ENCODE peak calls at places on chromosomes 1 and 21, in four cellular contexts. F is ovary, Y is heart left ventricle, B is spleen. E is an unnamed sample.

GRCh38 chr1:25645641-25646400 is 29.2 kb downstream of the MAN1C1 start:
- DNase-seq in B (no peak), F (no peak), Y (no peak), E (no peak)

GRCh38 chr1:87560961-87561360 is 232.3 kb downstream of the LMO4 start:
- DNase-seq in Y (no peak), F (no peak), B (no peak), E (no peak)

GRCh38 chr1:210231846-210232523 is 611 bp upstream of the SERTAD4 start:
- DNase-seq in Y (peak; percentile 38), B (no peak), F (peak; percentile 44), E (no peak)

GRCh38 chr1:233364695-233365539 is 37.4 kb downstream of the MAP3K21 start:
- DNase-seq in F (no peak), B (no peak), Y (no peak), E (no peak)

GRCh38 chr1:165631403-165632151 is 543 bp downstream of the MGST3 start:
- DNase-seq in Y (peak; percentile 51), F (peak; percentile 59), B (peak; percentile 91), E (peak; percentile 39)

GRCh38 chr1:1043411-1043810 is 23.5 kb downstream of the AGRN start:
- DNase-seq in F (no peak), B (no peak), Y (no peak), E (no peak)

GRCh38 chr1:202656951-202657646 is 53.2 kb downstream of the SYT2 start:
- DNase-seq in Y (no peak), F (no peak), B (no peak), E (no peak)

GRCh38 chr1:104878203-104878911 is 1128.7 kb downstream of the AMY1C start:
- DNase-seq in B (peak; percentile 43), Y (no peak), F (no peak), E (no peak)

GRCh38 chr1:226495716-226496115 is 52.8 kb upstream of the STUM start:
- DNase-seq in Y (no peak), F (no peak), B (no peak), E (no peak)

GRCh38 chr1:94725566-94725965 is 94.6 kb upstream of the SLC44A3 start:
- DNase-seq in B (no peak), Y (no peak), F (no peak), E (no peak)

GRCh38 chr21:36806103-36806502 is 107.2 kb downstream of the SIM2 start:
- DNase-seq in Y (no peak), F (no peak), B (no peak), E (no peak)

GRCh38 chr1:70353641-70354331 is 736 bp downstream of the ANKRD13C start:
- DNase-seq in Y (no peak), F (no peak), B (peak; percentile 92), E (no peak)

GRCh38 chr1:100141192-100141591 is 8.2 kb downstream of the TRMT13 start:
- DNase-seq in B (no peak), Y (no peak), F (no peak), E (no peak)

GRCh38 chr1:59085101-59085500 is 211.8 kb upstream of the FGGY start:
- DNase-seq in B (no peak), Y (no peak), F (no peak), E (no peak)
- TF ChIP-seq POLR2A in B (no peak), Y (no peak), F (no peak), E (no peak)

GRCh38 chr1:12709696-12710095 is 6.2 kb upstream of the AADACL3 start:
- DNase-seq in B (no peak), F (no peak), Y (no peak), E (no peak)

GRCh38 chr1:12706061-12706460 is 9.8 kb upstream of the AADACL3 start:
- DNase-seq in Y (no peak), F (no peak), B (no peak), E (no peak)

GRCh38 chr1:12711421-12712005 is 4.4 kb upstream of the AADACL3 start:
- DNase-seq in B (no peak), F (no peak), Y (no peak), E (no peak)

GRCh38 chr1:12708396-12708795 is 7.5 kb upstream of the AADACL3 start:
- DNase-seq in B (no peak), Y (no peak), F (no peak), E (no peak)

DNA sequence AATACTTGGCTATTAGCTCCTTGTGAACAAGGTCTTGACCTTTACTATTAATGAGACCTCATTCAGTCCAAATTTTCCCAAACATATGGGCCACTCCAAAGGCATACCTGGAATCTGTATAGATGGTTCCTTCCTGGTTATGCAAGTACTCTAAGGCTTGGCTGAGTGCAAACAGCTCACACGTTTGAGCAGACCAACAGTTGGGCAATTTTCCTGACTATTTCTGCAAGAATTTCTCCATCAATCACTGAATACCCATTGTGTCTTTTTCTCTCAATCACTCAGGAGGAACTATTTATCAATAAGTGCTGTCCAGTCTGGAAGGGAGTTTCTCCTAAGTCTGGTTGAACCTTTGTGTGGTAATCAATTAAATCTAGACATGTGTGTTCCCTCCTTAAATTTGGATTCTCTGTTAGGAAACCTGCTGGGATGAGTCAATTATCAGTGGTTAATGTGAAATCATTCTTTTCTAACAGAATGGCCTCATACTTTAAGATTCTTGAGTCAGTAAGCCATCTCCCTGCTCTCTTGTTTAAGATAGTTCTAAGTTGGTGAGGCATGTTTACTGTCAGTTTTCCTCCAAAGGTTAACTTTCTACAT is 6.9 kb upstream of the AADACL3 start:
- DNase-seq in F (no peak), B (no peak), Y (no peak), E (no peak)
- H3K4me1 ChIP-seq in F (no peaks in the 10 kb centered on the region), B (no peaks in the 10 kb centered on the region), Y (no peaks in the 10 kb centered on the region), E (no peaks in the 10 kb centered on the region)

DNA sequence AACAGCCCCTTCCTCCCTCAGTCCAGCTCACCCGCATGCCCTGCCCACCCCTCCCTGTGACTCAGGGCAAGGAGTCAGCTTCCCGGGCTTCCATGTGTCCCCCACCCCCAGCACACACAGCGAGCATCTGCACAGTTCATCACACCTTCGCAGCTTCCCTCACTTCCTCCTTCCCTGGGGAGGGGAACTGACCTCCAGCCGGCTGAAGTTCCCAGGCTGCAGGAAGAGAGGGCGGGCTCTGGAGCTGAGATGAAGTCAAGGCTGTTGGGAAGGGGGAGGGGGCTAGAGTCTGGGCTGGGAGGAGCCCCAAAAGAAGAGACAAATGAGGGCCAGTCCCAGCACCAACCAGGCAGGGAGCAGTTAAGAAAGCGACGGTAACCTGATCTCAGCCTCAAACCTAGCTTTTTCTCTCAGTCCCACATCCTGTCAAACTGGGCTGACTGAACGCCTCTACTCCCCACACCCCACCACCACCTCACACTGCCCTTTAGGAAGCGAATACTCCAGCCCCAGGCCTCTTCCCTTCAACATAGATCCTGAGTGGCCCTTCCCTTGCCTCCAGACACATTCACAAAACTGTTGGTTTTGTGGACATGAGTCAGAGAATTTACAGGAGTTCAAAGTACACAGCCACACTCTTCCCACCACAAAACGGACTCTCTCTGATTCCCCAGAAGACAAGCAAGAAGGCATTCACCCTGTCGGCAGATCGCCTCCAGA is 1.9 kb downstream of the RHOC start:
- DNase-seq in Y (peak; percentile 95), B (peak; percentile 89), F (peak; percentile 89), E (peak; percentile 91)
- TF ChIP-seq POLR2A in Y (peak; percentile 87), B (peak; percentile 85), F (peak; percentile 71), E (peak; percentile 72)

DNA sequence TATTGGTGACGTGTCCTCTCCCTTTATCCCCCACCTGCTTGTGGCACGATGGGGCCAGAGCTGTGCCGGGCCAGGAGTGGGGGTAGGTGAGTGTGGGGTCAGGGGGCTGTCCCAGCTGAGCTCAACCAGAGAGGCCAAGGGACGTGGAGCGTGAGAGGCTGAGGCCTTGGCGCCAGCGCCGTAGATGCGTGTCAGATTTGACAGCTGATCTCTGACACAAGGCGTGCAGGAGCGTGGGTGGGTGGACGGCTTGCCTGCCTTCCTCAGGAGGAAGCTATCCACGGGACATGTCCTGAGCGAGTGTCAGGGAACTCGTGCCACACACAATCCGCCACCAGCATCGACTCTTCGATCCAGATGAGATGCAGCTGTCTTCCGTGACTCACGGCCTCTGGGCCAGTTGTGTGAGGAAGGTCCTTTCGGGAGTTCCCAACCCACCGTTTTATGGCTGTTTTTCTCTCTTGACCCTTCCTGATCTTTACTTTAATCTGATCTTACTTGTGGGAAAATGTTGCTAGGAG is 56.7 kb downstream of the SPSB1 start:
- DNase-seq in F (no peak), Y (no peak), B (no peak), E (no peak)
- H3K4me1 ChIP-seq in F (peaks cover 25% of the 10 kb centered on the region), Y (peaks cover 34% of the 10 kb centered on the region), B (peaks cover 10% of the 10 kb centered on the region), E (peaks cover 16% of the 10 kb centered on the region)

E was measured in tibial nerve.